ENCODE peak calls at places on chromosome 20, in eight cellular contexts. Z is naive thymus-derived CD8-positive, alpha-beta T cell; G is NCI-H1417 treated with DMSO at 0.1 percent for 48 hours; M is amniotic epithelial cell; O is HS-27A; T is progenitor cell of endocrine pancreas; H is tibial artery; I is GM06990. S is an unnamed sample.

GRCh38 chr20:20393770-20394169 is 25.9 kb downstream of the INSM1 start:
- DNase-seq in O (no peak), M (no peak), T (no peak), G (no peak), Z (no peak), I (no peak), H (no peak), S (no peak)

GRCh38 chr20:55446301-55446700 is 559.0 kb downstream of the CBLN4 start:
- DNase-seq in H (no peak), I (no peak), M (no peak), O (no peak), Z (no peak), G (no peak), T (no peak), S (no peak)

GRCh38 chr20:5153612-5154542 is 27.1 kb downstream of the CDS2 start:
- DNase-seq in M (no peak), T (no peak), Z (no peak), H (no peak), O (no peak), I (no peak), G (no peak), S (no peak)

GRCh38 chr20:40848530-40848929 is 159.5 kb upstream of the MAFB start:
- DNase-seq in G (no peak), H (no peak), I (no peak), Z (no peak), M (no peak), T (no peak), O (no peak), S (no peak)

GRCh38 chr20:51284161-51284560 is 258.4 kb downstream of the NFATC2 start:
- DNase-seq in O (no peak), Z (no peak), M (no peak), T (no peak), G (no peak), H (no peak), I (no peak), S (no peak)

GRCh38 chr20:44644384-44645131 is 6.9 kb downstream of the ADA start:
- DNase-seq in Z (peak; percentile 54), M (no peak), O (no peak), H (no peak), I (peak; percentile 64), T (no peak), G (no peak), S (no peak)

GRCh38 chr20:11447371-11448100 is 470.2 kb upstream of the BTBD3 start:
- DNase-seq in I (no peak), O (no peak), H (no peak), M (no peak), Z (no peak), G (no peak), T (no peak), S (no peak)

GRCh38 chr20:7180261-7181045 is 413.0 kb downstream of the BMP2 start:
- DNase-seq in M (no peak), T (no peak), I (no peak), G (no peak), Z (no peak), O (no peak), H (no peak), S (no peak)

GRCh38 chr20:1626528-1627192 is 6.9 kb upstream of the SIRPB1 start:
- DNase-seq in O (no peak), G (no peak), H (no peak), T (no peak), I (no peak), Z (no peak), M (no peak), S (no peak)

GRCh38 chr20:51457281-51457932 is 85.1 kb downstream of the NFATC2 start:
- DNase-seq in Z (no peak), M (peak; percentile 82), O (no peak), G (no peak), I (no peak), T (no peak), H (peak; percentile 80), S (no peak)

GRCh38 chr20:2451939-2452732 is 18.5 kb downstream of the SNRPB start:
- DNase-seq in H (no peak), M (peak; percentile 63), I (no peak), T (peak; percentile 70), Z (peak; percentile 25), G (peak; percentile 56), O (peak; percentile 38), S (peak; percentile 85)

GRCh38 chr20:25341716-25342680 is 48.6 kb downstream of the ABHD12 start:
- DNase-seq in H (no peak), G (peak; percentile 7), T (no peak), Z (no peak), O (peak; percentile 15), M (peak; percentile 58), I (no peak), S (no peak)

GRCh38 chr20:36085686-36086267 is 68.8 kb upstream of the EPB41L1 start:
- DNase-seq in H (no peak), T (no peak), O (no peak), G (no peak), I (no peak), Z (no peak), M (peak; percentile 73), S (no peak)

GRCh38 chr20:48787861-48788375 is 39.9 kb downstream of the PREX1 start:
- DNase-seq in M (peak; percentile 63), O (no peak), Z (no peak), T (no peak), H (no peak), I (peak; percentile 70), G (no peak), S (no peak)

S was measured in ecto neural progenitor cell.